ENCODE peak calls at places on chromosomes 12 and 14, in nine cellular contexts. G, L, F, N, B, I, W, X and R are unnamed samples.
A peak's percentile ranks its signal among the peaks of the same experiment; 100 is the strongest.

GRCh38 chr14:20690848-20691640 is 2.5 kb downstream of the ANG start:
- DNase-seq in I (peak; percentile 61), F (peak; percentile 60), G (peak; percentile 63), X (peak; percentile 48), N (peak; percentile 80), L (peak; percentile 60), B (peak; percentile 84), W (peak; percentile 45), R (peak; percentile 77)

GRCh38 chr12:29317556-29318363 is 63.2 kb downstream of the ERGIC2 start:
- DNase-seq in F (peak; percentile 54), I (no peak), L (peak; percentile 69), G (peak; percentile 16), N (peak; percentile 79), W (peak; percentile 38), B (peak; percentile 62), X (peak; percentile 55), R (peak; percentile 72)

GRCh38 chr12:48712209-48712608 is 4.3 kb downstream of the CCNT1 start:
- DNase-seq in X (no peak), W (no peak), L (no peak), G (no peak), B (no peak), F (no peak), N (no peak), I (no peak), R (no peak)

GRCh38 chr14:67883717-67884116 is 64.1 kb downstream of the RAD51B start:
- DNase-seq in X (no peak), L (no peak), G (no peak), I (no peak), W (no peak), F (no peak), B (no peak), N (no peak), R (peak; percentile 44)

GRCh38 chr12:6407206-6407954 is 23.4 kb downstream of the LTBR start:
- DNase-seq in X (no peak), N (no peak), L (no peak), B (no peak), F (no peak), G (no peak), I (no peak), W (no peak), R (no peak)

GRCh38 chr12:108098374-108098773 is 30.7 kb upstream of the WSCD2 start:
- DNase-seq in I (no peak), G (no peak), L (no peak), W (no peak), N (no peak), F (no peak), X (no peak), B (no peak), R (no peak)

GRCh38 chr12:93699271-93700141 is 22.3 kb downstream of the CRADD start:
- DNase-seq in L (no peak), G (no peak), W (no peak), B (peak; percentile 71), I (no peak), F (no peak), N (peak; percentile 68), X (no peak), R (no peak)

GRCh38 chr12:42482820-42483533 is 106.6 kb downstream of the PRICKLE1 start:
- DNase-seq in G (peak; percentile 38), B (peak; percentile 24), W (peak; percentile 71), L (no peak), F (no peak), X (peak; percentile 66), I (peak; percentile 92), N (peak; percentile 86), R (peak; percentile 78)

GRCh38 chr12:14249368-14249767 is 116.1 kb upstream of the ATF7IP start:
- DNase-seq in B (peak; percentile 86), G (no peak), W (no peak), L (no peak), I (no peak), F (peak; percentile 48), X (no peak), N (peak; percentile 72), R (no peak)

GRCh38 chr12:153080-153746 is 60.7 kb downstream of the SLC6A12 start:
- DNase-seq in G (peak; percentile 35), F (peak; percentile 56), B (peak; percentile 75), I (peak; percentile 89), N (peak; percentile 90), W (peak; percentile 62), L (peak; percentile 25), X (peak; percentile 78), R (peak; percentile 29)

GRCh38 chr14:22338381-22338780 is 250.6 kb downstream of the DAD1 start:
- DNase-seq in L (no peak), X (no peak), B (no peak), I (no peak), F (no peak), G (no peak), N (no peak), W (no peak), R (no peak)

GRCh38 chr14:23547924-23548323 is 3.6 kb downstream of the ZFHX2 start:
- DNase-seq in W (no peak), I (no peak), N (no peak), X (no peak), G (no peak), F (no peak), L (no peak), B (no peak), R (no peak)
- H3K4me1 ChIP-seq in W (peaks cover 17% of the 10 kb centered on the region), I (peaks cover 39% of the 10 kb centered on the region), N (peaks cover 70% of the 10 kb centered on the region), X (peaks cover 13% of the 10 kb centered on the region), G (no peaks in the 10 kb centered on the region), F (peaks cover 15% of the 10 kb centered on the region), L (no peaks in the 10 kb centered on the region), B (peaks cover 72% of the 10 kb centered on the region), R (peaks cover 8% of the 10 kb centered on the region)

GRCh38 chr12:15788266-15789214 is 648 bp downstream of the EPS8 start:
- DNase-seq in X (peak; percentile 51), F (peak; percentile 34), I (no peak), N (peak; percentile 70), L (no peak), B (peak; percentile 48), G (peak; percentile 42), W (peak; percentile 60), R (peak; percentile 53)

GRCh38 chr12:15794836-15795235 is 5.6 kb upstream of the EPS8 start:
- DNase-seq in W (no peak), N (no peak), G (no peak), X (no peak), F (no peak), I (no peak), L (no peak), B (no peak), R (no peak)

GRCh38 chr12:15794196-15794595 is 5.0 kb upstream of the EPS8 start:
- DNase-seq in F (no peak), W (no peak), B (no peak), N (no peak), L (no peak), I (no peak), X (no peak), G (no peak), R (no peak)

GRCh38 chr12:15787801-15788200 is 1.4 kb downstream of the EPS8 start:
- DNase-seq in W (no peak), N (no peak), X (no peak), I (no peak), L (no peak), B (no peak), F (no peak), G (no peak), R (no peak)

DNA sequence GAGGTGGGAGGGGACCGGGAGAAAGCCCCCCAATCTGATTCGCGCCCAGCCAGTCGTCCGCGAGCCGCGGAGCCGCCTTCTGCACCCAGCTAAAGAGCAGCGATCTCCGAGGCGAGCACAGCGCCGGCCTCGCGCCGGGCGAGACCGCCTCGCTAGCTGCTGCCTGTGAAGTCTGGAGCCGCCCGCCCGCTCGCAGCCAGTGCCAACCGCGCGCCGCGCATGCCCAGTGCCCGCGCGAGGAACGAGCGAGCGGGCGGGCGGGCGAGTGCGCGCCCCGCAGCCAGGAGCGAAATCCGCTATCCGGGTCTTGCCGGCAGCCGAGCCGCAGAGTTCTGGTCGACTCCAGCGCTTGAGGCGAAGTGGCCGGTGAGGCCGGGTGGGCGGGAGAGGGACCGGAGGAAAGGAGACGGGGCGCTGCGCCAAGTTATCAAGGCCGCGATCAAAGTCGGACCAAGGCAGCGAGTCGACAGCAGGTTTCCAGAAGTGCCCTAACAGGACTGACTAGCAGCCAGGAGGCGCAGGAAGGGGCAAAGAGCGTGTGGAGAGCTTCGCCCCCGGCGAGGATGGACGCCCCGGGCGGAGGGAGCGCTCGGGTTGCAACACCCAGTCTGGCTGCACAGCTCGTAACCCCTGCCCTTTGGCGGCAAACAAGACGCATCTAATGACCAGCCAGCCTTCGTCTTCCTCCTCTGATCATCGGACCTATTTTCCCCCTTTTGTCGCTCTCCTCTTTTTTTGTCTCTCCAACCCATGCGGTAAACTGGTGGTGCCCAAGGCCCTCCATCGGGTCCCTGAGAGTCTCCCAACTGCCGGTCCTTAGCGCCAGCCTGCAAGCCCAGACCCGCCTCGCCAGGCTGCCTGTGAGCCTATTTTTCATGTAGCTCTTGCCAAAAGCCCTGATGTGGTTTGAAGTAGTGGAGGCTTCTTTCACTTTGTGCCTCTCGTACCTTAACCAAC is at the start of gene EPS8:
- DNase-seq in I (peak; percentile 98), L (no peak), W (peak; percentile 93), B (peak; percentile 83), N (peak; percentile 92), F (peak; percentile 74), G (peak; percentile 86), X (peak; percentile 93), R (peak; percentile 94)
- TF ChIP-seq POLR2AphosphoS5 in I (peak; percentile 37), L (peak; percentile 67), W (peak; percentile 97), B (peak; percentile 77), N (peak; percentile 83), F (peak; percentile 93), G (peak; percentile 47), X (peak; percentile 98), R (peak; percentile 78)

DNA sequence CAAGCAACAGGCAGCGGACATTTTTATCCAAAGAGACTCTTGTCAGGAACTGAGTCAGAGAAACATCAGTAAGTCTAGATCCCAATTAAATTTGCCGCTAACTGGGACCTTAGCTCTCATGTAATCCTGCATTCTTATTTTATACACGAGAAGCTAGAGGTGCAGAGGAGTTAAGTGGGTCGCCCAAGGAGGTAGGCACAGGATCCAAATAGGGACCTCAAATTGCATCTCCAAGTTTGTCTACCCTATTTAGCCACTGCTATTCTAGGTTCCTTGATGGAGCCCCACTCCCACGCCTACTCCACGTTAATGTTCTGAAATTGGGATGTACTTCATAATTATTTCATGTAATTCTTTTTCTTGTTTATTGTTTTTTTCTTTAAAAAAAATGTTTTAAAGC is 19.9 kb downstream of the TRIM9 start:
- DNase-seq in L (no peak), N (no peak), G (no peak), I (no peak), F (no peak), X (no peak), B (no peak), W (no peak), R (no peak)
- H3K4me1 ChIP-seq in L (no peaks in the 10 kb centered on the region), N (no peaks in the 10 kb centered on the region), G (no peaks in the 10 kb centered on the region), I (no peaks in the 10 kb centered on the region), F (peaks cover 12% of the 10 kb centered on the region), X (peaks cover 6% of the 10 kb centered on the region), B (no peaks in the 10 kb centered on the region), W (no peaks in the 10 kb centered on the region), R (no peaks in the 10 kb centered on the region)

DNA sequence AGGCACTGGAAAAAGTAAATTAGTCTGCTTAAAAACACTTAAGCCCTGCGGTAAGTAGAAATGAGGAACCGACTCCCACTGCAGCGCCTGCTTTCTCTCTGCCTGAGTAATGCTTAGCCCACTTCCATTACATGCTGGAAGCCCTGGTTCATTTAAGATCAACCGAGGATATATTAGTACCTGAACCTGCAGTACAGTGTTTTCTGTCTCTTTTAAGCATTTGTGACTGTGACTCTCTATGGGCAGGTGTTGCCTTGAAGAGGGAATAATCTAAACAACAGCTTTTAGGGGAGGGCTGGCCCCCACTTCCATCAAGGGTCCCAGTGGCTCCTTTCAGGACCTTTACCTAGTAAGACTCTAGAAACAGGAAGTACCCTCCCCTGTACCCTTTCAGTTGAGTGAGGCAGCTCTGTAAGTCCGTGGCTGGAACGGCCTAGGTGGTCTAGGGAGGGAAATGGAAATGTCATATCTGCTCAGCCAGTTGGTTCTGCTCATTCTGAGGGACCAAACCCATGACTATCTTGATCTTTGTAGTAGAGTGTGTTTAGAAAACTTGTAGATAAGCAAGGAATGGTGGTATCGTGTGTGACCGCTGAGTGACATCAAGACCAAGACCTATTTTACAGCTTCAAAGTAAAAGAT is 56.2 kb downstream of the FNTB start:
- DNase-seq in B (no peak), F (no peak), N (no peak), W (peak; percentile 24), G (no peak), L (no peak), I (no peak), X (no peak), R (no peak)
- TF ChIP-seq POLR2AphosphoS5 in B (no peak), F (no peak), N (no peak), W (no peak), G (no peak), L (no peak), I (no peak), X (no peak), R (no peak)